ENCODE peak calls at places on chromosomes 4 and X, in eight cellular contexts. K is HS-27A; E is hippocampal formation; F is IMR-90; O is activated naive CD8-positive, alpha-beta T cell treated with anti-CD3 and anti-CD28 coated beads, Interleukin-2, amount 50 U/mL, for 16 hours; Q is AG08396; P is fibroblast of the aortic adventitia; Z is posterior vena cava. N is an unnamed sample.

GRCh38 chr4:177367336-177367735 is 57.7 kb downstream of the NEIL3 start:
- DNase-seq in K (no peak), E (no peak), F (peak), O (no peak), Q (no peak), P (peak), Z (no peak), N (no peak)

GRCh38 chr4:26583538-26583864 is 383 bp upstream of the TBC1D19 start:
- DNase-seq in K (no peak), E (no peak), F (no peak), O (no peak), Q (no peak), P (no peak), Z (no peak), N (no peak)

GRCh38 chrX:47174846-47175587 is 18.6 kb upstream of the UBA1 start:
- DNase-seq in K (no peak), E (no peak), F (no peak), O (no peak), Q (no peak), P (no peak), Z (peak), N (no peak)

GRCh38 chr4:155666701-155667537 is at the start of gene GUCY1A1:
- DNase-seq in K (no peak), E (peak), F (no peak), O (no peak), Q (peak), P (peak), Z (peak), N (no peak)

GRCh38 chr4:8106451-8107025 is 52.1 kb downstream of the ABLIM2 start:
- DNase-seq in K (no peak), E (no peak), F (no peak), O (no peak), Q (no peak), P (no peak), Z (no peak), N (no peak)

GRCh38 chr4:4848540-4848939 is 10.9 kb upstream of the MSX1 start:
- DNase-seq in K (no peak), E (no peak), F (no peak), O (no peak), Q (no peak), P (no peak), Z (no peak), N (no peak)

GRCh38 chr4:187128971-187129370 is 405.3 kb upstream of the FAT1 start:
- DNase-seq in K (no peak), E (no peak), F (peak), O (no peak), Q (no peak), P (no peak), Z (no peak), N (no peak)

GRCh38 chr4:97142893-97143292 is 1000.4 kb downstream of the STPG2 start:
- DNase-seq in K (no peak), E (no peak), F (no peak), O (no peak), Q (no peak), P (no peak), Z (no peak), N (no peak)

GRCh38 chr4:68182382-68182820 is 52.7 kb upstream of the TMPRSS11F start:
- DNase-seq in K (no peak), E (no peak), F (no peak), O (no peak), Q (no peak), P (no peak), Z (peak), N (no peak)

GRCh38 chr4:71550220-71551190 is 211.7 kb downstream of the SLC4A4 start:
- DNase-seq in K (peak), E (no peak), F (peak), O (no peak), Q (peak), P (peak), Z (no peak), N (no peak)

GRCh38 chrX:110086916-110087484 is 84.1 kb downstream of the TMEM164 start:
- DNase-seq in K (peak), E (no peak), F (peak), O (no peak), Q (peak), P (peak), Z (no peak), N (no peak)

GRCh38 chr4:163776961-163777360 is 282.5 kb downstream of the TMA16 start:
- DNase-seq in K (no peak), E (no peak), F (no peak), O (no peak), Q (no peak), P (no peak), Z (no peak), N (no peak)

GRCh38 chr4:58658701-58659100 is 1548.5 kb upstream of the IGFBP7 start:
- DNase-seq in K (no peak), E (no peak), F (no peak), O (no peak), Q (no peak), P (no peak), Z (no peak), N (no peak)

GRCh38 chr4:101140228-101140627 is 207.1 kb downstream of the PPP3CA start:
- DNase-seq in K (no peak), E (no peak), F (no peak), O (no peak), Q (no peak), P (no peak), Z (no peak), N (no peak)

GRCh38 chrX:47936224-47936939 is 67.4 kb downstream of the ZNF182 start:
- DNase-seq in K (no peak), E (no peak), F (no peak), O (no peak), Q (no peak), P (no peak), Z (no peak), N (no peak)

GRCh38 chr4:143641406-143641805 is 59.1 kb downstream of the FREM3 start:
- DNase-seq in K (no peak), E (no peak), F (no peak), O (no peak), Q (no peak), P (peak), Z (no peak), N (no peak)

GRCh38 chr4:158949094-158949493 is 153.8 kb upstream of the RAPGEF2 start:
- DNase-seq in K (no peak), E (no peak), F (peak), O (no peak), Q (peak), P (peak), Z (no peak), N (no peak)

GRCh38 chrX:106728337-106728736 is 1.8 kb downstream of the RNF128 start:
- DNase-seq in K (no peak), E (no peak), F (no peak), O (no peak), Q (no peak), P (peak), Z (no peak), N (no peak)

GRCh38 chr4:156512622-156513021 is 459.0 kb downstream of the PDGFC start:
- DNase-seq in K (no peak), E (no peak), F (peak), O (no peak), Q (no peak), P (no peak), Z (no peak), N (no peak)

GRCh38 chr4:121736735-121737351 is 28.1 kb downstream of the SMIM43 start:
- DNase-seq in K (peak), E (peak), F (peak), O (no peak), Q (peak), P (peak), Z (no peak), N (no peak)

GRCh38 chr4:27861381-27861787 is 1000.7 kb downstream of the STIM2 start:
- DNase-seq in K (no peak), E (peak), F (peak), O (no peak), Q (peak), P (peak), Z (no peak), N (no peak)

GRCh38 chr4:99087887-99088484 is 602 bp downstream of the ADH5 start:
- DNase-seq in K (peak), E (peak), F (peak), O (no peak), Q (peak), P (peak), Z (peak), N (no peak)

GRCh38 chrX:78314561-78314960 is 12.8 kb downstream of the CYSLTR1 start:
- DNase-seq in K (no peak), E (no peak), F (no peak), O (no peak), Q (no peak), P (no peak), Z (no peak), N (no peak)

GRCh38 chr4:124459922-124460301 is 252.6 kb downstream of the ANKRD50 start:
- DNase-seq in K (no peak), E (no peak), F (no peak), O (no peak), Q (no peak), P (no peak), Z (no peak), N (no peak)

GRCh38 chrX:109826954-109827708 is 94.1 kb upstream of the ACSL4 start:
- DNase-seq in K (no peak), E (no peak), F (peak), O (no peak), Q (peak), P (peak), Z (no peak), N (no peak)

GRCh38 chr4:37628977-37629609 is 57.1 kb downstream of the RELL1 start:
- DNase-seq in K (no peak), E (no peak), F (peak), O (no peak), Q (peak), P (peak), Z (no peak), N (no peak)

GRCh38 chrX:153633607-153634180 is 13.3 kb upstream of the DUSP9 start:
- DNase-seq in K (no peak), E (no peak), F (no peak), O (no peak), Q (no peak), P (no peak), Z (peak), N (no peak)

GRCh38 chr4:56310401-56310800 is 76.9 kb downstream of the AASDH start:
- DNase-seq in K (no peak), E (peak), F (no peak), O (no peak), Q (no peak), P (no peak), Z (no peak), N (no peak)

GRCh38 chrX:74449322-74449936 is 28.1 kb downstream of the SLC16A2 start:
- DNase-seq in K (no peak), E (no peak), F (peak), O (no peak), Q (no peak), P (peak), Z (no peak), N (peak)

GRCh38 chr4:80409798-80410197 is 74.3 kb downstream of the CFAP299 start:
- DNase-seq in K (no peak), E (no peak), F (no peak), O (no peak), Q (no peak), P (peak), Z (no peak), N (no peak)

GRCh38 chrX:144896323-144896722 is 351.0 kb upstream of the SPANXN1 start:
- DNase-seq in K (no peak), E (no peak), F (no peak), O (no peak), Q (no peak), P (peak), Z (no peak), N (no peak)

GRCh38 chr4:143302526-143302925 is 34.1 kb upstream of the GAB1 start:
- DNase-seq in K (no peak), E (no peak), F (peak), O (no peak), Q (no peak), P (peak), Z (no peak), N (no peak)

GRCh38 chrX:16573781-16574180 is 76.2 kb upstream of the S100G start:
- DNase-seq in K (no peak), E (no peak), F (peak), O (no peak), Q (peak), P (peak), Z (no peak), N (no peak)

GRCh38 chrX:146224442-146224841 is 406.8 kb downstream of the SLITRK2 start:
- DNase-seq in K (no peak), E (no peak), F (no peak), O (no peak), Q (no peak), P (no peak), Z (no peak), N (no peak)

GRCh38 chrX:40166582-40166981 is 68.8 kb upstream of the BCOR start:
- DNase-seq in K (no peak), E (no peak), F (peak), O (no peak), Q (peak), P (peak), Z (no peak), N (no peak)

GRCh38 chrX:40012039-40012799 is 85.5 kb downstream of the BCOR start:
- DNase-seq in K (peak), E (no peak), F (peak), O (no peak), Q (peak), P (peak), Z (peak), N (no peak)

N was measured in T-helper 9 cell.